ENCODE peak calls at places on chromosomes 4 and X, in nine cellular contexts. Y is H54; Z is NCI-H1105 treated with DMSO at 0.1 percent for 48 hours; C is AG08396; U is GM12892; B is nucleus accumbens; D is AG08395; A is CD8-positive, alpha-beta memory T cell; F is lung. I is an unnamed sample.

GRCh38 chrX:70454441-70455365 is 10.1 kb downstream of the DLG3 start:
- DNase-seq in Y (no peak), Z (peak; percentile 90), C (peak; percentile 78), U (peak; percentile 52), B (no peak), D (no peak), A (peak; percentile 64), F (peak; percentile 82), I (peak; percentile 72)

GRCh38 chr4:528296-528695 is 29.3 kb downstream of the PIGG start:
- DNase-seq in Y (no peak), Z (no peak), C (no peak), U (no peak), B (no peak), D (no peak), A (no peak), F (no peak), I (no peak)

GRCh38 chr4:6435010-6435409 is 37.4 kb downstream of the PPP2R2C start:
- DNase-seq in Y (no peak), Z (no peak), C (no peak), U (no peak), B (no peak), D (no peak), A (no peak), F (no peak), I (no peak)

GRCh38 chr4:184328022-184328736 is 110.5 kb upstream of the ENPP6 start:
- DNase-seq in Y (no peak), Z (no peak), C (no peak), U (no peak), B (no peak), D (no peak), A (no peak), F (no peak), I (no peak)

GRCh38 chr4:175509320-175509719 is 302.7 kb downstream of the GPM6A start:
- DNase-seq in Y (no peak), Z (no peak), C (no peak), U (no peak), B (no peak), D (no peak), A (no peak), F (no peak), I (no peak)

GRCh38 chr4:138981930-138982390 is 33.6 kb upstream of the NOCT start:
- DNase-seq in Y (no peak), Z (no peak), C (peak; percentile 53), U (no peak), B (no peak), D (peak; percentile 56), A (no peak), F (peak; percentile 59), I (no peak)

GRCh38 chr4:99394913-99395312 is 40.2 kb downstream of the ADH7 start:
- DNase-seq in Y (no peak), Z (no peak), C (no peak), U (no peak), B (no peak), D (no peak), A (no peak), F (no peak), I (no peak)

GRCh38 chr4:128249787-128250668 is 37.6 kb downstream of the PGRMC2 start:
- DNase-seq in Y (no peak), Z (no peak), C (no peak), U (no peak), B (no peak), D (no peak), A (no peak), F (no peak), I (no peak)

GRCh38 chr4:16082424-16083216 is 1.2 kb downstream of the PROM1 start:
- DNase-seq in Y (no peak), Z (peak; percentile 24), C (no peak), U (peak; percentile 23), B (no peak), D (no peak), A (no peak), F (peak; percentile 34), I (no peak)

GRCh38 chr4:87069037-87069742 is 134.4 kb downstream of the AFF1 start:
- DNase-seq in Y (no peak), Z (peak; percentile 54), C (no peak), U (no peak), B (no peak), D (no peak), A (no peak), F (no peak), I (no peak)

GRCh38 chr4:110681381-110681780 is 58.5 kb upstream of the PITX2 start:
- DNase-seq in Y (no peak), Z (peak; percentile 3), C (no peak), U (no peak), B (no peak), D (peak; percentile 21), A (no peak), F (no peak), I (no peak)

I was measured in T1000.